ENCODE peak calls at places on chromosomes 4 and X, in ten cellular contexts. G, V, O, R, B, W, Q, M, C and D are unnamed samples.

GRCh38 chrX:5163663-5164062 is 1065.0 kb downstream of the NLGN4X start:
- DNase-seq in G (no peak), V (no peak), O (no peak), R (no peak), B (no peak), W (no peak), Q (no peak), M (no peak), C (no peak), D (no peak)

GRCh38 chr4:51845055-51845426 is 2.1 kb downstream of the DCUN1D4 start:
- DNase-seq in G (no peak), V (no peak), O (no peak), R (no peak), B (no peak), W (no peak), Q (no peak), M (no peak), C (no peak), D (no peak)

GRCh38 chr4:184416913-184417734 is 57.2 kb downstream of the IRF2 start:
- DNase-seq in G (no peak), V (no peak), O (no peak), R (peak), B (no peak), W (no peak), Q (no peak), M (no peak), C (no peak), D (peak)

GRCh38 chrX:39220952-39221351 is 419.7 kb downstream of the MID1IP1 start:
- DNase-seq in G (no peak), V (no peak), O (no peak), R (no peak), B (no peak), W (no peak), Q (no peak), M (no peak), C (no peak), D (no peak)

GRCh38 chr4:4868506-4869379 is 9.3 kb downstream of the MSX1 start:
- DNase-seq in G (no peak), V (no peak), O (no peak), R (no peak), B (peak), W (no peak), Q (no peak), M (no peak), C (no peak), D (no peak)

GRCh38 chrX:73390628-73391567 is 56.0 kb upstream of the CDX4 start:
- DNase-seq in G (no peak), V (no peak), O (no peak), R (no peak), B (no peak), W (no peak), Q (no peak), M (no peak), C (no peak), D (no peak)

GRCh38 chrX:22534643-22535042 is 261.9 kb downstream of the CBLL2 start:
- DNase-seq in G (no peak), V (peak), O (no peak), R (peak), B (no peak), W (peak), Q (peak), M (no peak), C (no peak), D (peak)

GRCh38 chr4:537436-538264 is 38.4 kb downstream of the TMEM271 start:
- DNase-seq in G (no peak), V (no peak), O (no peak), R (no peak), B (peak), W (no peak), Q (no peak), M (no peak), C (no peak), D (no peak)

GRCh38 chr4:75653845-75654503 is 19.2 kb downstream of the G3BP2 start:
- DNase-seq in G (no peak), V (no peak), O (peak), R (peak), B (no peak), W (peak), Q (peak), M (peak), C (no peak), D (peak)

GRCh38 chr4:84167579-84167978 is 331.5 kb downstream of the NKX6-1 start:
- DNase-seq in G (no peak), V (no peak), O (no peak), R (no peak), B (no peak), W (no peak), Q (no peak), M (no peak), C (peak), D (no peak)

GRCh38 chrX:98480606-98481005 is 1596.9 kb downstream of the RPA4 start:
- DNase-seq in G (no peak), V (no peak), O (no peak), R (no peak), B (no peak), W (no peak), Q (no peak), M (no peak), C (no peak), D (no peak)

GRCh38 chrX:108199691-108200090 is 108.1 kb downstream of the ATG4A start:
- DNase-seq in G (no peak), V (no peak), O (peak), R (peak), B (no peak), W (peak), Q (peak), M (peak), C (peak), D (peak)
- TF ChIP-seq CTCF in G (no peak), V (peak), O (peak), R (peak), B (peak), W (peak), Q (peak), M (peak), C (peak), D (peak)

GRCh38 chrX:10120828-10121227 is 35.9 kb upstream of the CLCN4 start:
- DNase-seq in G (no peak), V (no peak), O (no peak), R (no peak), B (no peak), W (no peak), Q (no peak), M (no peak), C (no peak), D (no peak)
- H3K4me3 ChIP-seq in G (no peak), V (no peak), O (no peak), R (no peak), B (no peak), W (no peak), Q (no peak), M (no peak), C (no peak), D (no peak)

DNA sequence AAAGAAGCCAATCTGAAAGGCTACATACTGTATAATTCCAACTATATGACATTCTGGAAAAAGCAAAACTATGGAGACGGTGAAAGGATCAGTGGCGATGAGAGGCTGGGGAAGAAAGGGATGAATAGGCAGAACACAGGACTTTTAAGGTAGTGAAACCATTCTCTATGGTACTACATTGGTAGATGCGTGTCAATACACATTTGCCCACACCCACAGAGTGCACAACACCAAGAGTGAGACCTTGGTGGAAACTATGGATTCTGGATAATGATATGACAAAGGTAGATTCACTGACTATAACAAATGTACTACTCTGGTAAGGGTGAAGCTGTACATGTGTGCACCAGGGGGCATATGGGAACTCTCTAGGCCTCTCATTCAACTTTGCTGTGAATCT is 134.5 kb downstream of the FBXW7 start:
- DNase-seq in G (no peak), V (no peak), O (no peak), R (no peak), B (no peak), W (no peak), Q (no peak), M (no peak), C (no peak), D (no peak)
- TF ChIP-seq CTCF in G (no peak), V (no peak), O (no peak), R (peak), B (no peak), W (no peak), Q (peak), M (no peak), C (no peak), D (no peak)

GRCh38 chr4:182258441-182259031 is 15.3 kb downstream of the TENM3 start:
- DNase-seq in G (no peak), V (no peak), O (no peak), R (no peak), B (no peak), W (no peak), Q (no peak), M (no peak), C (no peak), D (no peak)
- H3K4me3 ChIP-seq in G (no peak), V (no peak), O (no peak), R (no peak), B (no peak), W (no peak), Q (no peak), M (no peak), C (no peak), D (no peak)

DNA sequence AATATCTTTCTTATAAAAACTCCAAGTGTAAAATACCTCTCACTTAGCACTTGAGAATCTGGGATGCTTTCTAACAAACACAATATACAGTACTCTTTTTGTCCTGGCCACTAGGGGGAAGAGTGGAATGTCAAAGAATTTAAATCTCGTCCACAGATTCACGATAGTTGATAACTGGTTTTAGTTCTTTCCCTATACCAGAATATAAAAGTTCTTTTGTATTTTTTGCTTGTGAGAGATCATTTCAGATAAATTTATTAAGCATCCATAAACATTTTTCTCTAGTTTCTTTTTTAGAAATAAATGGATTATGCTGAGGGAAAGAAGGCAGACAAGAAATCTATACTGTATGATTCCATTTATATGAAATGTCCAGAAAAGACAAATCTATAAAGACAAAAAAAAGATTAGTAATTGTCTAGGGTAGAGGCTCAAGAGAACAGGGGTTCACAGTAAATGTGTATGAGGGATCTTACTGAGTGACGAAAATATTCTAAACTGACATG is 50.4 kb downstream of the MGARP start:
- DNase-seq in G (no peak), V (no peak), O (peak), R (peak), B (no peak), W (peak), Q (peak), M (peak), C (no peak), D (peak)
- TF ChIP-seq CTCF in G (peak), V (peak), O (peak), R (peak), B (peak), W (peak), Q (peak), M (peak), C (peak), D (peak)

GRCh38 chrX:9333873-9334272 is 131.0 kb upstream of the TBL1X start:
- DNase-seq in G (no peak), V (no peak), O (no peak), R (no peak), B (no peak), W (no peak), Q (no peak), M (no peak), C (no peak), D (no peak)
- H3K4me3 ChIP-seq in G (no peak), V (no peak), O (no peak), R (no peak), B (no peak), W (no peak), Q (no peak), M (no peak), C (no peak), D (no peak)